ENCODE peak calls at places on chromosomes 12 and 14, in nine cellular contexts. One of them, this sample, is unnamed.

GRCh38 chr14:64671591-64671990 is 32.6 kb upstream of the PLEKHG3 start:
- DNase-seq in lung: no peak
- DNase-seq in CD4-positive, alpha-beta T cell: no peak
- DNase-seq in HEK293T: peak; percentile 61
- DNase-seq in activated T-cell treated with anti-CD3 and anti-CD28 coated beads, Interleukin-2, amount 50 U/mL, for 24 hours: no peak
- DNase-seq in EH: peak; percentile 77
- DNase-seq in adipocyte: peak; percentile 92
- DNase-seq in NCI-H1048: no peak
- DNase-seq in dorsolateral prefrontal cortex: no peak
- DNase-seq in this sample: peak; percentile 65

GRCh38 chr12:4506870-4507269 is 31.8 kb upstream of the RAD51AP1 start:
- DNase-seq in NCI-H1048: no peak
- DNase-seq in HEK293T: no peak
- DNase-seq in activated T-cell treated with anti-CD3 and anti-CD28 coated beads, Interleukin-2, amount 50 U/mL, for 24 hours: no peak
- DNase-seq in lung: no peak
- DNase-seq in dorsolateral prefrontal cortex: no peak
- DNase-seq in EH: peak; percentile 62
- DNase-seq in CD4-positive, alpha-beta T cell: no peak
- DNase-seq in adipocyte: peak; percentile 39
- DNase-seq in this sample: no peak

GRCh38 chr12:68406134-68406576 is 74.0 kb upstream of the MDM1 start:
- DNase-seq in HEK293T: peak; percentile 30
- DNase-seq in activated T-cell treated with anti-CD3 and anti-CD28 coated beads, Interleukin-2, amount 50 U/mL, for 24 hours: no peak
- DNase-seq in NCI-H1048: no peak
- DNase-seq in lung: peak; percentile 86
- DNase-seq in CD4-positive, alpha-beta T cell: no peak
- DNase-seq in adipocyte: peak; percentile 83
- DNase-seq in EH: peak; percentile 94
- DNase-seq in dorsolateral prefrontal cortex: peak; percentile 60
- DNase-seq in this sample: peak; percentile 80

GRCh38 chr14:56145965-56146364 is 27.8 kb downstream of the PELI2 start:
- DNase-seq in CD4-positive, alpha-beta T cell: no peak
- DNase-seq in EH: peak; percentile 64
- DNase-seq in dorsolateral prefrontal cortex: no peak
- DNase-seq in NCI-H1048: no peak
- DNase-seq in activated T-cell treated with anti-CD3 and anti-CD28 coated beads, Interleukin-2, amount 50 U/mL, for 24 hours: no peak
- DNase-seq in adipocyte: peak; percentile 72
- DNase-seq in lung: no peak
- DNase-seq in HEK293T: no peak
- DNase-seq in this sample: no peak

GRCh38 chr12:131323879-131324278 is 370.2 kb downstream of the ADGRD1 start:
- DNase-seq in NCI-H1048: no peak
- DNase-seq in adipocyte: no peak
- DNase-seq in activated T-cell treated with anti-CD3 and anti-CD28 coated beads, Interleukin-2, amount 50 U/mL, for 24 hours: no peak
- DNase-seq in HEK293T: no peak
- DNase-seq in CD4-positive, alpha-beta T cell: no peak
- DNase-seq in dorsolateral prefrontal cortex: no peak
- DNase-seq in lung: no peak
- DNase-seq in EH: no peak
- DNase-seq in this sample: no peak

GRCh38 chr12:64088431-64089349 is 133.4 kb downstream of the KICS2 start:
- DNase-seq in NCI-H1048: peak; percentile 48
- DNase-seq in dorsolateral prefrontal cortex: no peak
- DNase-seq in activated T-cell treated with anti-CD3 and anti-CD28 coated beads, Interleukin-2, amount 50 U/mL, for 24 hours: no peak
- DNase-seq in adipocyte: peak; percentile 89
- DNase-seq in CD4-positive, alpha-beta T cell: no peak
- DNase-seq in lung: peak; percentile 75
- DNase-seq in EH: peak; percentile 96
- DNase-seq in HEK293T: peak; percentile 46
- DNase-seq in this sample: no peak

GRCh38 chr12:103680591-103681065 is 93.6 kb downstream of the STAB2 start:
- DNase-seq in EH: no peak
- DNase-seq in activated T-cell treated with anti-CD3 and anti-CD28 coated beads, Interleukin-2, amount 50 U/mL, for 24 hours: no peak
- DNase-seq in lung: peak; percentile 49
- DNase-seq in dorsolateral prefrontal cortex: peak; percentile 77
- DNase-seq in HEK293T: no peak
- DNase-seq in NCI-H1048: no peak
- DNase-seq in CD4-positive, alpha-beta T cell: no peak
- DNase-seq in adipocyte: no peak
- DNase-seq in this sample: no peak

GRCh38 chr12:102955926-102956737 is 1.3 kb upstream of the ASCL1 start:
- DNase-seq in activated T-cell treated with anti-CD3 and anti-CD28 coated beads, Interleukin-2, amount 50 U/mL, for 24 hours: no peak
- DNase-seq in NCI-H1048: no peak
- DNase-seq in HEK293T: no peak
- DNase-seq in CD4-positive, alpha-beta T cell: no peak
- DNase-seq in EH: no peak
- DNase-seq in dorsolateral prefrontal cortex: peak; percentile 34
- DNase-seq in lung: no peak
- DNase-seq in adipocyte: no peak
- DNase-seq in this sample: peak; percentile 34

GRCh38 chr12:132229926-132230325 is 85.7 kb downstream of the NOC4L start:
- DNase-seq in CD4-positive, alpha-beta T cell: no peak
- DNase-seq in lung: no peak
- DNase-seq in dorsolateral prefrontal cortex: no peak
- DNase-seq in HEK293T: no peak
- DNase-seq in EH: no peak
- DNase-seq in activated T-cell treated with anti-CD3 and anti-CD28 coated beads, Interleukin-2, amount 50 U/mL, for 24 hours: no peak
- DNase-seq in NCI-H1048: no peak
- DNase-seq in adipocyte: no peak
- DNase-seq in this sample: no peak

This sample was measured in cerebellum.